ENCODE peak calls at places on chromosomes 7 and 10, in six cellular contexts. S, G, F, Y, W and N are unnamed samples.
A peak's percentile ranks its signal among the peaks of the same experiment; 100 is the strongest.

GRCh38 chr7:20624666-20625385 is 9.4 kb downstream of the ABCB5 start:
- DNase-seq in F (no peak), Y (no peak), W (no peak), S (no peak), G (no peak), N (no peak)

GRCh38 chr7:74467876-74468275 is 14.2 kb downstream of the GTF2IRD1 start:
- DNase-seq in W (no peak), G (no peak), F (no peak), S (no peak), Y (no peak), N (no peak)

GRCh38 chr7:434891-435486 is 84.7 kb downstream of the PDGFA start:
- DNase-seq in W (peak; percentile 24), F (no peak), Y (no peak), G (no peak), S (no peak), N (no peak)

GRCh38 chr7:117385340-117386124 is 41.8 kb downstream of the ASZ1 start:
- DNase-seq in S (no peak), W (no peak), F (no peak), G (no peak), Y (peak; percentile 24), N (no peak)

GRCh38 chr7:12939694-12940093 is 252.3 kb downstream of the ARL4A start:
- DNase-seq in W (no peak), Y (no peak), F (no peak), S (no peak), G (no peak), N (no peak)

GRCh38 chr7:31125171-31125570 is 73.1 kb downstream of the ADCYAP1R1 start:
- DNase-seq in Y (no peak), G (no peak), F (no peak), W (no peak), S (no peak), N (no peak)

GRCh38 chr10:106439366-106439765 is 725.1 kb downstream of the SORCS1 start:
- DNase-seq in Y (no peak), F (no peak), S (no peak), W (no peak), G (no peak), N (no peak)

GRCh38 chr10:9786101-9786500 is 1231.6 kb upstream of the CELF2 start:
- DNase-seq in S (no peak), G (no peak), Y (no peak), F (no peak), W (no peak), N (no peak)

GRCh38 chr10:36801660-36802059 is 323.7 kb upstream of the ANKRD30A start:
- DNase-seq in Y (no peak), S (no peak), F (no peak), G (no peak), W (no peak), N (no peak)

GRCh38 chr10:82089327-82089726 is 214.3 kb downstream of the NRG3 start:
- DNase-seq in W (no peak), S (no peak), G (no peak), Y (no peak), F (no peak), N (no peak)

GRCh38 chr7:112484671-112485097 is 3.9 kb downstream of the LSMEM1 start:
- DNase-seq in F (no peak), S (peak; percentile 46), W (no peak), G (no peak), Y (peak; percentile 77), N (no peak)

GRCh38 chr7:1922071-1922869 is 252.2 kb downstream of the ELFN1 start:
- DNase-seq in F (no peak), G (peak; percentile 57), Y (no peak), W (no peak), S (no peak), N (no peak)

GRCh38 chr10:36888925-36889573 is 236.3 kb upstream of the ANKRD30A start:
- DNase-seq in G (peak; percentile 51), Y (peak; percentile 13), F (no peak), W (peak; percentile 13), S (peak; percentile 65), N (peak; percentile 42)

GRCh38 chr7:159317294-159317693 is 172.6 kb upstream of the VIPR2 start:
- DNase-seq in F (no peak), Y (no peak), S (no peak), W (no peak), G (no peak), N (no peak)

GRCh38 chr10:112361951-112362770 is 11.8 kb upstream of the ACSL5 start:
- DNase-seq in G (no peak), W (peak; percentile 70), Y (no peak), F (no peak), S (no peak), N (peak; percentile 44)

GRCh38 chr7:120740348-120740747 is 117.6 kb downstream of the TSPAN12 start:
- DNase-seq in Y (no peak), S (peak; percentile 37), F (no peak), W (no peak), G (no peak), N (no peak)

GRCh38 chr7:94366827-94367226 is 27.9 kb upstream of the COL1A2 start:
- DNase-seq in W (no peak), F (no peak), G (no peak), Y (no peak), S (no peak), N (no peak)

GRCh38 chr7:44131173-44132009 is 8.0 kb upstream of the POLD2 start:
- DNase-seq in G (peak; percentile 17), Y (no peak), W (no peak), S (peak; percentile 61), F (no peak), N (no peak)

GRCh38 chr10:42971251-42971599 is 105.6 kb upstream of the RET start:
- DNase-seq in F (no peak), W (no peak), Y (no peak), S (no peak), G (no peak), N (no peak)

GRCh38 chr10:88004451-88004850 is 141.0 kb downstream of the PTEN start:
- DNase-seq in G (no peak), F (no peak), S (no peak), Y (no peak), W (no peak), N (no peak)

GRCh38 chr10:70508912-70509366 is 30.4 kb downstream of the PALD1 start:
- DNase-seq in F (no peak), W (peak; percentile 50), Y (no peak), S (no peak), G (peak; percentile 50), N (peak; percentile 31)

GRCh38 chr10:122139627-122140151 is 131.4 kb upstream of the BTBD16 start:
- DNase-seq in G (no peak), W (no peak), F (no peak), Y (no peak), S (no peak), N (no peak)

GRCh38 chr10:27256790-27257189 is 16.2 kb upstream of the ACBD5 start:
- DNase-seq in G (no peak), W (no peak), S (no peak), F (no peak), Y (no peak), N (no peak)

GRCh38 chr7:8172372-8173354 is 89.3 kb downstream of the ICA1 start:
- DNase-seq in F (no peak), S (no peak), Y (no peak), W (no peak), G (no peak), N (no peak)

GRCh38 chr10:64867501-64867962 is 1346.3 kb downstream of the REEP3 start:
- DNase-seq in Y (no peak), F (no peak), G (no peak), W (no peak), S (peak; percentile 81), N (no peak)
- TF ChIP-seq CTCF in Y (no peak), F (no peak), G (no peak), W (no peak), S (no peak), N (no peak)

DNA sequence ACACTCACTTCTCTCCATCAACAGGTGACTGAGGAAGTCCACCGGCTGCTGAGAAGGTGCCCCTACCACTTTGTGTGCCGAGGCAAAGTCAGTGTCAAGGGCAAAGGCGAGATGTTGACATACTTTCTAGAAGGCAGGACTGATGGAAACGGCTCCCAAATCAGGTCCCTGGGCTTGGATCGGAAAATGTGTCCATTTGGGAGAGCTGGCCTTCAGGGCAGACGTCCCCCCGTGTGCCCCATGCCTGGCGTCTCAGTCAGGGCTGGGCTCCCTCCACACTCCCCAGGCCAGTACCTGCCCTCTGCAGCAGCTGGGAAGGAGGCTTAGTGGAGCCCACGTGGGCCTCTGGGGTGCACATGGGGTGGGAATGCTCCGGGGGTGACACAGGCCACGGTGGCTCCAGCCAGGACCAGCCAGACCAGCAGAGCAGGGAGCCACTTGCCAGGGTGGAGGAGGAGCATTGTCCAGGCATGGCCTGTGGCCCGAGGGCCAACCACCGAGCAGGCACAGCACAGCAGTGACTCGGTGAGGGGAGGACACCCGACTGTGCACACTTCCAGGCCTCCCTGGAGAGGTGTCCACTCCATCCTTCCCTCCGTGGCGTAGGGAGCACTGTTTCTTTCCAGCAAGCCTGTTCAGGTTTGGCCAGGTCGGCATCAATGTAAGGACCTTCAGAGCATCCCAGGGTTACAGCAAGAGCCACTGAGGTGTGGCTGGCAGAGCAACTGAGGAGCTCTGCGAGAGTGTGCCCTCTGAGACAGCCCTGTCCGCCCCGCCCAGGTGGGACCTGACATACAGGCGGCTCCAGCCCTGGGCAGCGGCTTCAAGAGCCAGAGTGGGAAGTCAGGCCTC is 139.7 kb downstream of the ADCY1 start:
- DNase-seq in S (no peak), F (no peak), Y (no peak), G (peak; percentile 0), W (no peak), N (no peak)
- TF ChIP-seq POLR2AphosphoS5 in S (no peak), F (no peak), Y (no peak), G (no peak), W (no peak), N (no peak)

DNA sequence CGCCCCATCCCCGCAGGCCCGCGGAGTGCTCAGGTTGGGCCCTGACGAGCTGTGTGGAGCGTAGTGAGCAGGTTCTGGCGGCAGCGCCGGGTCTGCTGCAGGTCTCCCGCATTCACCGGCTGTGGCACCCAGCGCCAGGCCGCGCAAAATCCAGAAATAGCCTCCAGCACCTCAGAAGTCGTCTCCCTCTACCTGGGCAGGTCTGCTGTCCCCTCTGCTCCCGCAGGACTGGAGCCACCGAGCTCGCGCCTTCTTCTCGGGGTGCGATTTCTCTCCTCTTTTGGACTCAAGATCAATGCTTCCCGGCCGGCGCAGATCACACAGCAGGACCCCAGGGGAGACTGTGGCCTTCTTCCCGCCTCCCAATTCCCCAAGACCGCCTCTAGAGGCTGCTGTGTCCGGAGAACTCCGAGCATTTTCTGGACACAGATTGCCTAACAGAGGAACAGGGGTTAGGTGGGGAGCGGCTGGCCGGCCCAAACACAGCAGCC is 8.4 kb downstream of the TLX1 start:
- DNase-seq in F (no peak), G (no peak), Y (no peak), W (no peak), S (peak; percentile 14), N (no peak)
- TF ChIP-seq CTCF in F (no peak), G (no peak), Y (no peak), W (no peak), S (no peak), N (no peak)

GRCh38 chr10:131553121-131553520 is 241.6 kb upstream of the TCERG1L start:
- DNase-seq in F (no peak), S (no peak), W (no peak), G (no peak), Y (no peak), N (no peak)

GRCh38 chr10:131548176-131548575 is 236.7 kb upstream of the TCERG1L start:
- DNase-seq in S (no peak), F (no peak), Y (no peak), W (no peak), G (no peak), N (no peak)

GRCh38 chr10:131547129-131547799 is 235.7 kb upstream of the TCERG1L start:
- DNase-seq in Y (no peak), W (no peak), S (no peak), F (no peak), G (no peak), N (no peak)

GRCh38 chr10:131546086-131546810 is 234.7 kb upstream of the TCERG1L start:
- DNase-seq in W (no peak), S (no peak), F (no peak), Y (no peak), G (no peak), N (no peak)

GRCh38 chr10:131549116-131549515 is 237.6 kb upstream of the TCERG1L start:
- DNase-seq in Y (no peak), S (no peak), F (no peak), G (no peak), W (no peak), N (no peak)
- TF ChIP-seq POLR2AphosphoS5 in Y (no peak), S (no peak), F (no peak), G (no peak), W (no peak), N (no peak)